ENCODE peak calls at places on chromosomes 12 and 14, in four cellular contexts. One of them, this sample, is unnamed.

GRCh38 chr12:92987362-92987761 is 58.3 kb upstream of the EEA1 start:
- DNase-seq in ovary: no peak
- DNase-seq in lower leg skin: no peak
- DNase-seq in psoas muscle: no peak
- DNase-seq in this sample: peak

GRCh38 chr12:66979270-66979669 is 289.9 kb upstream of the CAND1 start:
- DNase-seq in ovary: no peak
- DNase-seq in lower leg skin: no peak
- DNase-seq in psoas muscle: no peak
- DNase-seq in this sample: no peak

GRCh38 chr14:99616832-99617488 is 13.0 kb upstream of the CCDC85C start:
- DNase-seq in ovary: no peak
- DNase-seq in lower leg skin: no peak
- DNase-seq in psoas muscle: no peak
- DNase-seq in this sample: peak

GRCh38 chr12:55670213-55670730 is 33.6 kb downstream of the OR10P1 start:
- DNase-seq in ovary: no peak
- DNase-seq in lower leg skin: peak
- DNase-seq in psoas muscle: no peak
- DNase-seq in this sample: no peak

GRCh38 chr12:103903979-103904378 is 26.2 kb upstream of the HSP90B1 start:
- DNase-seq in ovary: no peak
- DNase-seq in lower leg skin: no peak
- DNase-seq in psoas muscle: no peak
- DNase-seq in this sample: no peak

GRCh38 chr14:42683690-42684089 is 1077.0 kb downstream of the LRFN5 start:
- DNase-seq in ovary: no peak
- DNase-seq in lower leg skin: no peak
- DNase-seq in psoas muscle: no peak
- DNase-seq in this sample: peak

GRCh38 chr12:47408171-47408871 is 297.5 kb downstream of the RPAP3 start:
- DNase-seq in ovary: no peak
- DNase-seq in lower leg skin: no peak
- DNase-seq in psoas muscle: no peak
- DNase-seq in this sample: no peak

GRCh38 chr12:49741882-49742620 is 694 bp downstream of the TMBIM6 start:
- DNase-seq in ovary: peak
- DNase-seq in lower leg skin: peak
- DNase-seq in psoas muscle: peak
- DNase-seq in this sample: peak

GRCh38 chr12:58938440-58938839 is 18.1 kb upstream of the LRIG3 start:
- DNase-seq in ovary: no peak
- DNase-seq in lower leg skin: no peak
- DNase-seq in psoas muscle: no peak
- DNase-seq in this sample: no peak

GRCh38 chr12:13454991-13455696 is 258.6 kb downstream of the EMP1 start:
- DNase-seq in ovary: no peak
- DNase-seq in lower leg skin: no peak
- DNase-seq in psoas muscle: no peak
- DNase-seq in this sample: no peak

GRCh38 chr12:118680361-118680963 is 300.9 kb upstream of the SRRM4 start:
- DNase-seq in ovary: no peak
- DNase-seq in lower leg skin: no peak
- DNase-seq in psoas muscle: no peak
- DNase-seq in this sample: no peak

GRCh38 chr14:81303258-81303935 is 82.6 kb upstream of the GTF2A1 start:
- DNase-seq in ovary: no peak
- DNase-seq in lower leg skin: peak
- DNase-seq in psoas muscle: peak
- DNase-seq in this sample: no peak

GRCh38 chr14:92914087-92914656 is 8.8 kb upstream of the CHGA start:
- DNase-seq in ovary: no peak
- DNase-seq in lower leg skin: no peak
- DNase-seq in psoas muscle: no peak
- DNase-seq in this sample: peak

GRCh38 chr14:83478741-83479140 is 1945.1 kb upstream of the SEL1L start:
- DNase-seq in ovary: no peak
- DNase-seq in lower leg skin: no peak
- DNase-seq in psoas muscle: no peak
- DNase-seq in this sample: no peak

GRCh38 chr12:62711626-62712305 is 223.2 kb downstream of the PPM1H start:
- DNase-seq in ovary: no peak
- DNase-seq in lower leg skin: no peak
- DNase-seq in psoas muscle: no peak
- DNase-seq in this sample: no peak

GRCh38 chr14:35821546-35822411 is 4.4 kb upstream of the BRMS1L start:
- DNase-seq in ovary: no peak
- DNase-seq in lower leg skin: no peak
- DNase-seq in psoas muscle: no peak
- DNase-seq in this sample: peak

GRCh38 chr12:59087077-59087673 is 166.9 kb upstream of the LRIG3 start:
- DNase-seq in ovary: no peak
- DNase-seq in lower leg skin: no peak
- DNase-seq in psoas muscle: no peak
- DNase-seq in this sample: peak

GRCh38 chr14:26966942-26967341 is 369.1 kb upstream of the NOVA1 start:
- DNase-seq in ovary: no peak
- DNase-seq in lower leg skin: no peak
- DNase-seq in psoas muscle: no peak
- DNase-seq in this sample: peak

GRCh38 chr12:63889236-63889635 is 44.7 kb downstream of the SRGAP1 start:
- DNase-seq in ovary: no peak
- DNase-seq in lower leg skin: no peak
- DNase-seq in psoas muscle: no peak
- DNase-seq in this sample: peak

GRCh38 chr12:93376436-93377251 is 1.1 kb upstream of the NUDT4 start:
- DNase-seq in ovary: peak
- DNase-seq in lower leg skin: no peak
- DNase-seq in psoas muscle: no peak
- DNase-seq in this sample: peak

GRCh38 chr12:62632521-62632920 is 165.9 kb downstream of the MON2 start:
- DNase-seq in ovary: peak
- DNase-seq in lower leg skin: peak
- DNase-seq in psoas muscle: peak
- DNase-seq in this sample: peak

GRCh38 chr14:32258574-32258973 is 55.5 kb upstream of the RNU6-8 start:
- DNase-seq in ovary: no peak
- DNase-seq in lower leg skin: no peak
- DNase-seq in psoas muscle: no peak
- DNase-seq in this sample: peak

GRCh38 chr12:75961878-75962277 is 69.7 kb downstream of the PHLDA1 start:
- DNase-seq in ovary: no peak
- DNase-seq in lower leg skin: no peak
- DNase-seq in psoas muscle: no peak
- DNase-seq in this sample: no peak

GRCh38 chr14:68663385-68664076 is 129.3 kb downstream of the ZFP36L1 start:
- DNase-seq in ovary: peak
- DNase-seq in lower leg skin: peak
- DNase-seq in psoas muscle: no peak
- DNase-seq in this sample: peak

GRCh38 chr14:97138801-97139200 is 341.6 kb downstream of the VRK1 start:
- DNase-seq in ovary: no peak
- DNase-seq in lower leg skin: peak
- DNase-seq in psoas muscle: no peak
- DNase-seq in this sample: no peak

GRCh38 chr12:130121246-130122005 is 40.8 kb upstream of the FZD10 start:
- DNase-seq in ovary: no peak
- DNase-seq in lower leg skin: no peak
- DNase-seq in psoas muscle: no peak
- DNase-seq in this sample: no peak

GRCh38 chr14:94337274-94337673 is 14.1 kb upstream of the SERPINA6 start:
- DNase-seq in ovary: no peak
- DNase-seq in lower leg skin: no peak
- DNase-seq in psoas muscle: no peak
- DNase-seq in this sample: no peak

DNA sequence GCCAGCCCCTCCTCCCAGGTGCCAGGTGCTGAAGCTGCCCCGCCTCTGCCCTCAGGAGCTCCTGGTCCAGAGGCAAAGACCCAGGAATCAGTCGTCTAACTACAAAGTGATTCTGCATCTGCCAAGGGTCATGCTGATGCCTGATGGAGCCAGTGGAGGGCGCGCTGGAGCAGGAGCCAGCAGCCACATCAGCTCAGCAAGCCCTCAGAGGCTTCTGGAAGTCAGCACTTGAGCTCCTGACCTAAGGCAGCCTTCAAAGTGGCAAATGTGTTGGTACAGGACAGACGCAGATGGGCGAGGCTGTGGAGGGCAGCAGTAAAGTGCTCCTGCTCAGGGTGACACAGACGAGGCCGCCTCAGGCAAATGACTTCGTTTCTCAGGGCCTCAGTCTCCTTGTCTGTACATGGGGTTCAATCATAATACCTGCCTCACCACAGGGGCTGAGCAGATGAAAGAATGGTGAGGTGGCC is 10.9 kb downstream of the C12orf43 start:
- DNase-seq in ovary: no peak
- DNase-seq in lower leg skin: no peak
- DNase-seq in psoas muscle: no peak
- DNase-seq in this sample: peak
- TF ChIP-seq CTCF in ovary: no peak
- TF ChIP-seq CTCF in lower leg skin: no peak
- TF ChIP-seq CTCF in psoas muscle: peak
- TF ChIP-seq CTCF in this sample: peak

DNA sequence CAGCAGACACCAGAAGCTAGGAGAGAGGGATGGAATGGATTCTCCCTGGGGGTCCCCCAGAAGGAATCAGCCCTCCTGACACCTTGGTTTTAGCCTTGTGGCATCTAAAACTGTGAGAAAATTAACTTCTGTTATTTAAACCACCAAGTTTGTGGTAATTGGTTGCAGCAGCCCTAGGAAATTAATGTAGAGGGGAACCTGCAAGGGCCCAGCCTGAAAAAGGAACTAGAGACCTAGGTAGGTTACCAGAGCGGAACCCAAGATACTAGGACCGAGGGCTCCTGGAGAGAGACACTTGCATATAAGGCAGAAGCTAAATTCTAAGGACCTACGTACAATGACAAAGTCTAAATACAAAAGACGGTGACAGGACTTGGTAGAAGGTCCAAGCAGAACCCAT is 8.1 kb upstream of the DENND5B start:
- DNase-seq in ovary: no peak
- DNase-seq in lower leg skin: no peak
- DNase-seq in psoas muscle: no peak
- DNase-seq in this sample: no peak
- H3K4me3 ChIP-seq in ovary: no peak
- H3K4me3 ChIP-seq in lower leg skin: no peak
- H3K4me3 ChIP-seq in psoas muscle: no peak
- H3K4me3 ChIP-seq in this sample: no peak

GRCh38 chr12:120583478-120584030 is 2.4 kb upstream of the POP5 start:
- DNase-seq in ovary: peak
- DNase-seq in lower leg skin: peak
- DNase-seq in psoas muscle: peak
- DNase-seq in this sample: peak

GRCh38 chr12:120581998-120582397 is 796 bp upstream of the POP5 start:
- DNase-seq in ovary: no peak
- DNase-seq in lower leg skin: no peak
- DNase-seq in psoas muscle: no peak
- DNase-seq in this sample: peak

GRCh38 chr12:120586216-120586615 is 5.0 kb upstream of the POP5 start:
- DNase-seq in ovary: no peak
- DNase-seq in lower leg skin: no peak
- DNase-seq in psoas muscle: no peak
- DNase-seq in this sample: no peak

GRCh38 chr12:120586860-120587259 is 5.7 kb upstream of the POP5 start:
- DNase-seq in ovary: no peak
- DNase-seq in lower leg skin: no peak
- DNase-seq in psoas muscle: no peak
- DNase-seq in this sample: no peak

DNA sequence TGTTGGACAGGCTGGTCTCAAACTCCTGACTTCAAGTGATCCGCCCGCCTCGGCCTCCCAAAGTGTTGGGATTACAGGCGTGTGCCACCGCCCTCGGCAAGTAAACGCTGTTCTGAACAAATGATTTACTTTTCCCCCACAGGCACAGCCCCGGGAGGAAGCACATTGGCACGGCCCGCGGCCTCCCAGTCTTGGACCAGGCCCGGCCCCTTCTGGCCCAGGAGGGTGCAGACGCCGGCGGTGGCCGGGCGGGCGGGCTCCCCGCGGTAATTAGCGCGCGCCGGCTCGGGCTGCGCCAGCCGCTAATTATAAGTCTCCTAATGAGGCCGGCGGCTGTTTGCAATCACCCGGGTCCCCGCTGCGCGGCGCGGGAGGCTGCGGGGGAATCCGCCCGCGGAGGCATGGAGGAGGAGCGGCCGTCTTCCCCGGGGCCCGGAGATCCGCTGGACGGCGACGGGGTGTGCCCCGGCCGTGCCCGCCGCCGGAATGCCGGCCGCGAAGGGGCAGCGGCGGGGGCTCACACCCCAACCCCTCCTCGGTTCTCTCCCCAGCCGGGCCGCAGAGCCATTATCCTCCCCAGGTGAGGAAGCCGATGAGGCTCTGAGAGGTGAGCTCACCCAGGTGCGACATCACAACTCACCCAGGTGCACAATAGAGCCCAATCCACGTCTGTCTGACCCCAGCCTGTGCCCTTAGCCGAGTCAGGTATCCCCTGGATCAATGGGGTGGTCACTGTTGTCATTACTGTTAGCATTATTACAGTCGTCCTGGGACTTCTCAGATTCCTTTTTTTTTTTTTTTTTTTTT is 3.3 kb upstream of the POP5 start:
- DNase-seq in ovary: peak
- DNase-seq in lower leg skin: peak
- DNase-seq in psoas muscle: peak
- DNase-seq in this sample: peak
- TF ChIP-seq CTCF in ovary: peak
- TF ChIP-seq CTCF in lower leg skin: no peak
- TF ChIP-seq CTCF in psoas muscle: peak
- TF ChIP-seq CTCF in this sample: peak

GRCh38 chr14:103450423-103450822 is 65.2 kb downstream of the MARK3 start:
- DNase-seq in ovary: no peak
- DNase-seq in lower leg skin: no peak
- DNase-seq in psoas muscle: no peak
- DNase-seq in this sample: no peak
- H3K4me3 ChIP-seq in ovary: no peak
- H3K4me3 ChIP-seq in lower leg skin: no peak
- H3K4me3 ChIP-seq in psoas muscle: no peak
- H3K4me3 ChIP-seq in this sample: no peak

GRCh38 chr12:69633061-69633460 is 22.4 kb upstream of the LRRC10 start:
- DNase-seq in ovary: no peak
- DNase-seq in lower leg skin: no peak
- DNase-seq in psoas muscle: no peak
- DNase-seq in this sample: no peak
- TF ChIP-seq CTCF in ovary: no peak
- TF ChIP-seq CTCF in lower leg skin: no peak
- TF ChIP-seq CTCF in psoas muscle: peak
- TF ChIP-seq CTCF in this sample: no peak